ENCODE peak calls at places on chromosomes 5 and 9, in ten cellular contexts. T, H, O, B, E, R, J, I, K and L are unnamed samples. For H3K9me2, the result is how much of the 10 kb centered on the place peaks cover.

GRCh38 chr5:143016777-143017374 is 246.7 kb downstream of the ARHGAP26 start:
- DNase-seq in T (peak), H (no peak), O (peak), B (peak), E (peak), R (peak), J (no peak), I (peak), K (peak), L (peak)

GRCh38 chr5:174045470-174046025 is at the start of gene NSG2:
- DNase-seq in T (peak), H (peak), O (peak), B (peak), E (peak), R (peak), J (peak), I (peak), K (peak), L (peak)

GRCh38 chr9:36151306-36152210 is 15.0 kb downstream of the GLIPR2 start:
- DNase-seq in T (no peak), H (no peak), O (no peak), B (peak), E (no peak), R (peak), J (no peak), I (peak), K (peak), L (peak)

GRCh38 chr5:151448038-151448985 is 909 bp downstream of the SLC36A1 start:
- DNase-seq in T (peak), H (no peak), O (peak), B (peak), E (no peak), R (peak), J (peak), I (peak), K (peak), L (peak)

GRCh38 chr5:94422819-94423218 is 195.6 kb downstream of the KIAA0825 start:
- DNase-seq in T (no peak), H (peak), O (peak), B (peak), E (no peak), R (peak), J (peak), I (no peak), K (no peak), L (no peak)

GRCh38 chr9:36935332-36935731 is 98.7 kb downstream of the PAX5 start:
- DNase-seq in T (no peak), H (no peak), O (no peak), B (no peak), E (no peak), R (no peak), J (no peak), I (no peak), K (no peak), L (no peak)

GRCh38 chr5:11346336-11346735 is 557.9 kb downstream of the CTNND2 start:
- DNase-seq in T (no peak), H (no peak), O (peak), B (no peak), E (no peak), R (no peak), J (no peak), I (no peak), K (no peak), L (no peak)

GRCh38 chr5:10563132-10563939 is 534 bp upstream of the ANKRD33B start:
- DNase-seq in T (peak), H (no peak), O (peak), B (peak), E (peak), R (peak), J (no peak), I (peak), K (peak), L (no peak)

GRCh38 chr9:91915524-91916266 is 34.3 kb downstream of the ROR2 start:
- DNase-seq in T (no peak), H (no peak), O (no peak), B (no peak), E (no peak), R (no peak), J (no peak), I (no peak), K (no peak), L (no peak)

GRCh38 chr5:2149196-2149541 is 266.4 kb upstream of the IRX4 start:
- DNase-seq in T (peak), H (peak), O (peak), B (peak), E (no peak), R (peak), J (no peak), I (no peak), K (peak), L (no peak)

GRCh38 chr9:98968596-98969337 is 25.1 kb downstream of the COL15A1 start:
- DNase-seq in T (no peak), H (no peak), O (no peak), B (no peak), E (no peak), R (no peak), J (no peak), I (no peak), K (no peak), L (no peak)

GRCh38 chr9:14554866-14555265 is 138.4 kb downstream of the ZDHHC21 start:
- DNase-seq in T (no peak), H (no peak), O (no peak), B (no peak), E (no peak), R (peak), J (no peak), I (no peak), K (no peak), L (no peak)

GRCh38 chr9:91677354-91677753 is 253.7 kb upstream of the NFIL3 start:
- DNase-seq in T (no peak), H (no peak), O (no peak), B (no peak), E (no peak), R (no peak), J (no peak), I (no peak), K (no peak), L (no peak)

GRCh38 chr5:81750308-81751008 is 439 bp downstream of the SSBP2 start:
- DNase-seq in T (peak), H (no peak), O (peak), B (no peak), E (peak), R (peak), J (no peak), I (peak), K (peak), L (peak)

GRCh38 chr9:91090132-91090410 is 271.6 kb downstream of the AUH start:
- DNase-seq in T (no peak), H (no peak), O (no peak), B (no peak), E (no peak), R (no peak), J (no peak), I (no peak), K (no peak), L (no peak)

GRCh38 chr9:125991886-125992529 is 244.8 kb downstream of the PBX3 start:
- DNase-seq in T (no peak), H (no peak), O (no peak), B (no peak), E (no peak), R (no peak), J (no peak), I (no peak), K (no peak), L (no peak)

GRCh38 chr5:77224672-77225355 is 14.3 kb downstream of the PDE8B start:
- DNase-seq in T (no peak), H (no peak), O (no peak), B (peak), E (no peak), R (peak), J (peak), I (no peak), K (no peak), L (no peak)

GRCh38 chr9:133540336-133541025 is 6.0 kb downstream of the ADAMTSL2 start:
- DNase-seq in T (no peak), H (no peak), O (no peak), B (no peak), E (no peak), R (no peak), J (no peak), I (peak), K (no peak), L (no peak)

GRCh38 chr9:5718296-5719032 is 89.6 kb downstream of the RIC1 start:
- DNase-seq in T (no peak), H (no peak), O (no peak), B (no peak), E (no peak), R (peak), J (no peak), I (no peak), K (no peak), L (no peak)

GRCh38 chr5:159426694-159427093 is 96.4 kb upstream of the IL12B start:
- DNase-seq in T (no peak), H (no peak), O (no peak), B (no peak), E (no peak), R (no peak), J (no peak), I (no peak), K (no peak), L (no peak)

GRCh38 chr5:135557034-135557838 is 21.5 kb upstream of the NEUROG1 start:
- DNase-seq in T (no peak), H (no peak), O (no peak), B (no peak), E (no peak), R (no peak), J (no peak), I (no peak), K (no peak), L (no peak)

GRCh38 chr9:106784076-106784475 is 78.9 kb upstream of the ZNF462 start:
- DNase-seq in T (no peak), H (no peak), O (no peak), B (no peak), E (no peak), R (peak), J (no peak), I (no peak), K (no peak), L (no peak)

GRCh38 chr5:36607838-36608783 is 1.7 kb downstream of the SLC1A3 start:
- DNase-seq in T (peak), H (no peak), O (no peak), B (peak), E (no peak), R (peak), J (peak), I (no peak), K (no peak), L (no peak)

GRCh38 chr5:79516986-79517385 is 3.1 kb upstream of the HOMER1 start:
- DNase-seq in T (no peak), H (no peak), O (no peak), B (no peak), E (no peak), R (no peak), J (no peak), I (no peak), K (no peak), L (no peak)
- H2AFZ ChIP-seq in T (no peak), H (no peak), O (no peak), B (no peak), E (no peak), R (peak), J (no peak), I (no peak), K (no peak), L (no peak)

DNA sequence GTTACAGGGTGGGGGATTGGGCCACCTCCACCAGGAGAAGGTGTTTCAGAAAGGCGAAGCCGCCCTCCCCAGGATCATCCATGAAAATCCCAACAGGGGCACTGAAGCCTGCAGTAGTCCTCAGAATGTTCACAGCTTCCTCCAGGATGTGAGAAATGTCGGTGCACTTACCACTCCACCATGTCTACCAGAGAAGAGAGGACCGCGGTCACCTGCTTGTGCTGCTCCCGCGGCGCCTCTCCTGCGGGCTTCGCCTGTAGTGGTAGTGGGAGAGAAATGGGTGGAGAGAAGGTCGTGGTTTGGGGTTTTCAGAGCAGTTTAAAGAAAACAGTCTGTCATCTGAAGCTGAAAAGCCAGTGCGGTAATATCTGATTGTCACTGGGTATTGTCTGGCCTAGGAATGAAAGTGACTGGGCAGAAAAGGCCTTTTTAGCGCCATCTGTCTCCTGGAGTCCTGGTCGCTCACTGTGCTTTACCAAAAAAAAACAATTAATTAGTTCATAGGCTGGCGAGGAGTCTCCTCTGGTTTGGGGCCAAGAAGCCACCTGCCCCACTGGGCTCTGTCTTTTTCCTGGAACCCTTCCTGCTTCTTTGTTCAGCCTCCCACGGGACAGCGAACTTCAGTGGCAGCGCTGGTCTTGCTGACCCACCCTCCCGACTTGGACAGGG is 23.0 kb upstream of the PPP1R26 start:
- DNase-seq in T (no peak), H (no peak), O (no peak), B (no peak), E (peak), R (no peak), J (no peak), I (no peak), K (no peak), L (no peak)
- H3K9me2 ChIP-seq in T (under half), H (under half), O (under half), B (under half), E (under half), R (under half), J (under half), I (under half), K (under half), L (under half)

GRCh38 chr5:59301727-59302126 is 591.8 kb downstream of the PDE4D start:
- DNase-seq in T (no peak), H (no peak), O (no peak), B (no peak), E (no peak), R (no peak), J (no peak), I (no peak), K (no peak), L (no peak)

GRCh38 chr5:59293700-59294099 is 599.8 kb downstream of the PDE4D start:
- DNase-seq in T (no peak), H (no peak), O (no peak), B (no peak), E (no peak), R (no peak), J (peak), I (no peak), K (no peak), L (no peak)

GRCh38 chr5:59299006-59299405 is 594.5 kb downstream of the PDE4D start:
- DNase-seq in T (no peak), H (no peak), O (no peak), B (no peak), E (no peak), R (no peak), J (no peak), I (no peak), K (no peak), L (no peak)

GRCh38 chr5:59300930-59301329 is 592.6 kb downstream of the PDE4D start:
- DNase-seq in T (peak), H (no peak), O (no peak), B (no peak), E (no peak), R (no peak), J (no peak), I (no peak), K (no peak), L (no peak)

DNA sequence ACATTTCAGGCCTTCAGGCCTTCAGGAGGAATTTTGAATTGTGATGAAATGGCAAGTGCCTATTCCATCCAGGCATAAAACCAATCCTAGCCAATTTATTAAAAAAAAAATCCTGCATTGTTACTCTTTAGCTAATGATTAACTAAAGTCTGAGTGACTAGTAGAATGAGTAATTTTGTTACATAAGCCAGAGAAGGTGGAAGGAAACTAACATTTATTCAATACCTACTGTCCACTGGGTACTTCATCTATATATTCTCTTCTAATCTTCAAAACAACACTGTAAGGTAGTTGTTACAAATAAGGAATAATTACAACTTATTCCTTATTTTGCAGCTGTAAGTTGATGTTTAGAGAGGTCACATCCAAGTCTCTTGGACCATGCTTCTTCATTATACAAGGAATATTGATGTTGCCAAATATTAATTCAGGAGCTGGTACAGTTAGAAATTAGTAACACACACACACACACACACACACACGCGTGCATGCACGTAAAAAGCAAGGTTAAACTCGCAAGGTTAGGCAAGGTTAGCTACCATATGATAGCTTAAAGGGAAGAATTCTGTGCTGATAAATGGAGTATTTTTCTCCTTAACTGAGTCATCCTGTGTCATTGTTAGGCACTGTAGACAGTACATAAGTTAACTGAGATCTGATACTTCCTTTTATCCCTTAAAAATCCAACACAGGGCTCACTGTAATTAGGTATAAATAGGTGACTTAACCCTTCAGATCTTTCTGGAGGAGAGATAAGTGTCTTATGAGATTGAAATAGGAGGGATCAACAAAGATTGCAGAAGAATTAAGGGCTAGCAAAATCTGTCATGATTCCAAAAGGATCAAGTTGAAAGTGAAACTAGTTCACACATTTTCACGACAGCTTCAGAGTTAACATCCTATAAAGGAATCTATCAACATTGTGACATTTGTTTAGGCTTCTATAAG is 596.9 kb downstream of the PDE4D start:
- DNase-seq in T (no peak), H (no peak), O (no peak), B (peak), E (no peak), R (peak), J (no peak), I (no peak), K (peak), L (no peak)
- H2AFZ ChIP-seq in T (peak), H (no peak), O (no peak), B (no peak), E (peak), R (peak), J (no peak), I (no peak), K (peak), L (no peak)

GRCh38 chr9:95746408-95747165 is 128.9 kb upstream of the ERCC6L2 start:
- DNase-seq in T (no peak), H (no peak), O (no peak), B (no peak), E (no peak), R (no peak), J (no peak), I (no peak), K (no peak), L (no peak)
- H3K9me2 ChIP-seq in T (under half), H (under half), O (under half), B (under half), E (under half), R (under half), J (under half), I (under half), K (under half), L (under half)

GRCh38 chr5:5139358-5140050 is 626 bp upstream of the ADAMTS16 start:
- DNase-seq in T (peak), H (no peak), O (no peak), B (no peak), E (peak), R (peak), J (no peak), I (no peak), K (no peak), L (no peak)
- H2AFZ ChIP-seq in T (peak), H (no peak), O (no peak), B (peak), E (no peak), R (no peak), J (no peak), I (no peak), K (no peak), L (no peak)

GRCh38 chr5:154055225-154055624 is 16.5 kb downstream of the MFAP3 start:
- DNase-seq in T (no peak), H (no peak), O (no peak), B (no peak), E (no peak), R (no peak), J (no peak), I (no peak), K (no peak), L (peak)
- H3K9me2 ChIP-seq in T (under half), H (under half), O (under half), B (under half), E (under half), R (under half), J (under half), I (under half), K (under half), L (under half)

DNA sequence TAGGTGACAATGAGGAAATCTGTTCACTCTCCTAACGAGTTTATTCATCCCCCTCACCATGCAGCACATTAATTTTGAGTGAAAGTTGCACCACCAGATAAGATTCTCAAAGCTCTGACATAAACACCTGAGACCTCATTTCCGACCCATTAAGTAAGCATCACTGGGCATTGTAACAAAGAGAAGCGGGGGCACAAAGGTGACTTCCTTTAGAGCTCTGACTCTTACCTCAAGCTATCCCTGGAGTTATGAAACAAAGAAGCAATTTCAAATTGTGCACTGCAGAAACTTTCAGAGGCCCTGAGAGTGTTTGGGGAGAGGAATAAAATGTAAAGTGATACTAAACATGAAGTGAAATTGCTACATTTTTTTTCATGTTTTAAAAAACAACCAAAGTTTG is 29.5 kb downstream of the C5orf15 start:
- DNase-seq in T (no peak), H (no peak), O (no peak), B (no peak), E (no peak), R (no peak), J (peak), I (peak), K (peak), L (no peak)
- H2AFZ ChIP-seq in T (no peak), H (no peak), O (peak), B (no peak), E (no peak), R (no peak), J (no peak), I (peak), K (no peak), L (peak)

GRCh38 chr5:38494175-38494574 is 62.3 kb downstream of the LIFR start:
- DNase-seq in T (no peak), H (no peak), O (no peak), B (no peak), E (no peak), R (no peak), J (no peak), I (no peak), K (no peak), L (no peak)
- H3K9me2 ChIP-seq in T (under half), H (under half), O (under half), B (under half), E (under half), R (under half), J (under half), I (under half), K (under half), L (under half)